ENCODE peak calls at places on chromosome 6, in ten cellular contexts. E is ovary; Q is pancreas; O is GM23248; S is heart left ventricle; H is cardiac muscle cell; U is HCT116; Z is CD8-positive, alpha-beta T cell; J is breast epithelium; L is thyroid gland. C is an unnamed sample.

GRCh38 chr6:39411465-39411864 is 89.0 kb upstream of the KCNK16 start:
- DNase-seq in E (no peak), Q (no peak), O (peak; percentile 81), S (no peak), H (peak; percentile 55), U (no peak), Z (no peak), J (no peak), L (no peak), C (no peak)

GRCh38 chr6:37643851-37644672 is 53.6 kb downstream of the MDGA1 start:
- DNase-seq in E (no peak), Q (no peak), O (no peak), S (no peak), H (peak; percentile 35), U (no peak), Z (peak; percentile 17), J (no peak), L (no peak), C (no peak)

GRCh38 chr6:28648878-28649375 is 123.2 kb downstream of the GPX5 start:
- DNase-seq in E (no peak), Q (no peak), O (peak; percentile 58), S (no peak), H (no peak), U (no peak), Z (no peak), J (no peak), L (no peak), C (no peak)

GRCh38 chr6:170134077-170135040 is 156.5 kb downstream of the DLL1 start:
- DNase-seq in E (peak; percentile 85), Q (peak; percentile 53), O (no peak), S (peak; percentile 28), H (peak; percentile 62), U (no peak), Z (no peak), J (peak; percentile 43), L (no peak), C (peak; percentile 71)

GRCh38 chr6:72424476-72424875 is 197.4 kb upstream of the KCNQ5 start:
- DNase-seq in E (no peak), Q (no peak), O (peak; percentile 27), S (no peak), H (no peak), U (no peak), Z (no peak), J (no peak), L (no peak), C (no peak)

GRCh38 chr6:41426888-41427641 is 91.7 kb downstream of the NCR2 start:
- DNase-seq in E (no peak), Q (no peak), O (no peak), S (no peak), H (no peak), U (no peak), Z (no peak), J (no peak), L (no peak), C (no peak)

GRCh38 chr6:32337166-32337805 is 34.4 kb downstream of the TSBP1 start:
- DNase-seq in E (no peak), Q (no peak), O (no peak), S (no peak), H (no peak), U (no peak), Z (no peak), J (no peak), L (no peak), C (no peak)

GRCh38 chr6:43744931-43745727 is 24.9 kb upstream of the VEGFA start:
- DNase-seq in E (no peak), Q (no peak), O (no peak), S (no peak), H (no peak), U (no peak), Z (no peak), J (no peak), L (no peak), C (peak; percentile 53)

GRCh38 chr6:135423649-135424128 is 73.9 kb downstream of the AHI1 start:
- DNase-seq in E (no peak), Q (no peak), O (peak; percentile 58), S (no peak), H (peak; percentile 70), U (peak; percentile 22), Z (no peak), J (no peak), L (no peak), C (no peak)

GRCh38 chr6:392441-393390 is 1.2 kb downstream of the IRF4 start:
- DNase-seq in E (no peak), Q (peak; percentile 59), O (peak; percentile 24), S (no peak), H (no peak), U (no peak), Z (no peak), J (no peak), L (no peak), C (no peak)

GRCh38 chr6:149176971-149177667 is 140.4 kb upstream of the TAB2 start:
- DNase-seq in E (no peak), Q (no peak), O (no peak), S (no peak), H (no peak), U (no peak), Z (no peak), J (no peak), L (no peak), C (no peak)

GRCh38 chr6:37653933-37654565 is 43.6 kb downstream of the MDGA1 start:
- DNase-seq in E (no peak), Q (no peak), O (peak; percentile 33), S (no peak), H (no peak), U (peak; percentile 47), Z (no peak), J (no peak), L (no peak), C (no peak)

GRCh38 chr6:161373905-161374451 is 100.1 kb upstream of the AGPAT4 start:
- DNase-seq in E (peak; percentile 84), Q (peak; percentile 91), O (peak; percentile 73), S (peak; percentile 33), H (peak; percentile 71), U (no peak), Z (peak; percentile 35), J (peak; percentile 72), L (peak; percentile 72), C (no peak)

GRCh38 chr6:31877125-31877650 is 1.6 kb downstream of the SLC44A4 start:
- DNase-seq in E (no peak), Q (no peak), O (no peak), S (no peak), H (no peak), U (no peak), Z (no peak), J (no peak), L (no peak), C (no peak)

GRCh38 chr6:80767808-80768207 is 661.3 kb downstream of the BCKDHB start:
- DNase-seq in E (no peak), Q (no peak), O (peak; percentile 93), S (peak; percentile 53), H (peak; percentile 44), U (peak; percentile 23), Z (no peak), J (no peak), L (peak; percentile 36), C (no peak)

DNA sequence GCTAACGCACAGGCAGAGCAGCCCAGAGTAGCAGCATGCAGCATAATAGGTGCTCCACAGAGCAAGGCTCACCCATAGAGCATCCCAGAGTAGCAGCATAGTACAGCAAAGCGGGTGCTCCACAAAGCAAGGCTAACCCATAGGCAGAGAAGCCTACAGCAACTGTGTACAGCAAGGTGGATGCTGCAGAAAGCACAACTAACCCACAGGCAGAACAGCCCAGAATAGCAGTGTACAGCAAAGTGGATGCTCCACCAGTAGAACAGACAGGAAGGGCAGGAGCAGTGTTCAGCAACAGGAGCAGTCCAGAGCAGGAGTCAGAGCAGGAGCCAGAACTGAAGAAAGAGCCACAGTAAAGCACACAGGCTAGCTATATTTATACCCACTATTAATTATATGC is 132.7 kb upstream of the PRSS16 start:
- DNase-seq in E (no peak), Q (no peak), O (peak; percentile 9), S (no peak), H (no peak), U (no peak), Z (no peak), J (no peak), L (no peak), C (no peak)
- H3K9me3 ChIP-seq in E (no peaks in the 10 kb centered on the region), Q (no peaks in the 10 kb centered on the region), O (no peaks in the 10 kb centered on the region), S (no peaks in the 10 kb centered on the region), H (no peaks in the 10 kb centered on the region), U (no peaks in the 10 kb centered on the region), Z (no peaks in the 10 kb centered on the region), J (no peaks in the 10 kb centered on the region), L (no peaks in the 10 kb centered on the region), C (peaks cover 15% of the 10 kb centered on the region)

GRCh38 chr6:18503588-18504231 is 116.6 kb downstream of the RNF144B start:
- DNase-seq in E (no peak), Q (no peak), O (peak; percentile 90), S (peak; percentile 46), H (peak; percentile 86), U (peak; percentile 61), Z (no peak), J (no peak), L (peak; percentile 69), C (peak; percentile 58)
- H3K27ac ChIP-seq in E (no peak overlapping the region), Q (peak overlapping the region; percentile 75), O (peak overlapping the region; percentile 57), S (no peak overlapping the region), H (no peak overlapping the region), U (no peak overlapping the region), Z (no peak overlapping the region), J (no peak overlapping the region), L (peak overlapping the region; percentile 6), C (peak overlapping the region; percentile 74)

GRCh38 chr6:36052092-36052491 is 24.5 kb downstream of the MAPK14 start:
- DNase-seq in E (no peak), Q (no peak), O (peak; percentile 65), S (no peak), H (no peak), U (no peak), Z (no peak), J (no peak), L (no peak), C (no peak)

GRCh38 chr6:36053878-36054277 is 26.3 kb downstream of the MAPK14 start:
- DNase-seq in E (no peak), Q (no peak), O (no peak), S (no peak), H (peak; percentile 56), U (no peak), Z (no peak), J (no peak), L (no peak), C (no peak)

GRCh38 chr6:36050305-36050704 is 22.7 kb downstream of the MAPK14 start:
- DNase-seq in E (no peak), Q (no peak), O (no peak), S (no peak), H (no peak), U (no peak), Z (no peak), J (no peak), L (peak; percentile 21), C (no peak)

GRCh38 chr6:36050947-36051710 is 23.5 kb downstream of the MAPK14 start:
- DNase-seq in E (no peak), Q (no peak), O (no peak), S (no peak), H (no peak), U (no peak), Z (no peak), J (no peak), L (no peak), C (no peak)

GRCh38 chr6:36049582-36049981 is 22.0 kb downstream of the MAPK14 start:
- DNase-seq in E (no peak), Q (no peak), O (no peak), S (no peak), H (no peak), U (no peak), Z (no peak), J (no peak), L (no peak), C (no peak)
- H3K9me3 ChIP-seq in E (no peaks in the 10 kb centered on the region), Q (no peaks in the 10 kb centered on the region), O (no peaks in the 10 kb centered on the region), S (no peaks in the 10 kb centered on the region), H (no peaks in the 10 kb centered on the region), U (no peaks in the 10 kb centered on the region), Z (no peaks in the 10 kb centered on the region), J (no peaks in the 10 kb centered on the region), L (no peaks in the 10 kb centered on the region), C (no peaks in the 10 kb centered on the region)

GRCh38 chr6:48426636-48427035 is 315.6 kb upstream of the PTCHD4 start:
- DNase-seq in E (no peak), Q (no peak), O (peak; percentile 68), S (no peak), H (peak; percentile 92), U (no peak), Z (no peak), J (no peak), L (no peak), C (no peak)
- H3K27ac ChIP-seq in E (no peak overlapping the region), Q (no peak overlapping the region), O (no peak overlapping the region), S (no peak overlapping the region), H (no peak overlapping the region), U (no peak overlapping the region), Z (no peak overlapping the region), J (no peak overlapping the region), L (no peak overlapping the region), C (no peak overlapping the region)

C was measured in left lung.